ENCODE peak calls at places on chromosomes 7 and 10, in ten cellular contexts. D is K562, Y is HFF-Myc, Z is RWPE2, R is glutamatergic neuron, O is colonic mucosa, N is coronary artery, T is AG10803, L is neural progenitor cell, V is cardiac fibroblast. U is an unnamed sample.

GRCh38 chr10:72567884-72568283 is 58.0 kb downstream of the MICU1 start:
- DNase-seq in D (peak), Y (no peak), Z (no peak), R (no peak), O (no peak), N (no peak), T (no peak), L (peak), V (peak), U (no peak)

GRCh38 chr7:96337519-96337918 is 15.6 kb upstream of the SLC25A13 start:
- DNase-seq in D (no peak), Y (no peak), Z (no peak), R (no peak), O (no peak), N (no peak), T (peak), L (no peak), V (no peak), U (peak)

GRCh38 chr7:34069676-34070075 is 164.3 kb downstream of the BMPER start:
- DNase-seq in D (no peak), Y (no peak), Z (no peak), R (no peak), O (no peak), N (no peak), T (no peak), L (no peak), V (peak), U (no peak)

GRCh38 chr10:110556993-110557601 is 10.4 kb upstream of the SMC3 start:
- DNase-seq in D (peak), Y (no peak), Z (no peak), R (peak), O (peak), N (no peak), T (peak), L (peak), V (peak), U (no peak)

GRCh38 chr10:132163278-132163765 is 23.4 kb upstream of the DPYSL4 start:
- DNase-seq in D (peak), Y (no peak), Z (no peak), R (peak), O (peak), N (no peak), T (no peak), L (peak), V (no peak), U (no peak)

GRCh38 chr10:24706479-24707118 is 17.1 kb downstream of the ARHGAP21 start:
- DNase-seq in D (no peak), Y (peak), Z (peak), R (no peak), O (no peak), N (no peak), T (peak), L (no peak), V (peak), U (no peak)

GRCh38 chr10:118175148-118175547 is 128.4 kb upstream of the RAB11FIP2 start:
- DNase-seq in D (no peak), Y (no peak), Z (no peak), R (no peak), O (no peak), N (no peak), T (no peak), L (no peak), V (no peak), U (no peak)

GRCh38 chr10:119643306-119644214 is 7.6 kb upstream of the BAG3 start:
- DNase-seq in D (no peak), Y (no peak), Z (no peak), R (no peak), O (no peak), N (no peak), T (peak), L (no peak), V (no peak), U (no peak)

GRCh38 chr10:43320226-43320625 is 51.2 kb upstream of the FXYD4 start:
- DNase-seq in D (no peak), Y (no peak), Z (no peak), R (no peak), O (no peak), N (no peak), T (no peak), L (no peak), V (no peak), U (no peak)

GRCh38 chr7:2637505-2638223 is 5.9 kb downstream of the TTYH3 start:
- DNase-seq in D (no peak), Y (no peak), Z (no peak), R (peak), O (no peak), N (no peak), T (no peak), L (no peak), V (no peak), U (no peak)

GRCh38 chr10:100014129-100014762 is 4.5 kb upstream of the DNMBP start:
- DNase-seq in D (no peak), Y (no peak), Z (no peak), R (no peak), O (no peak), N (no peak), T (no peak), L (no peak), V (no peak), U (no peak)

GRCh38 chr7:87370660-87371180 is 25.3 kb downstream of the CROT start:
- DNase-seq in D (no peak), Y (peak), Z (no peak), R (no peak), O (no peak), N (no peak), T (peak), L (no peak), V (peak), U (no peak)

GRCh38 chr10:70343712-70344111 is 38.7 kb downstream of the LRRC20 start:
- DNase-seq in D (no peak), Y (no peak), Z (no peak), R (no peak), O (no peak), N (no peak), T (peak), L (no peak), V (no peak), U (no peak)

GRCh38 chr10:73039635-73040034 is 57.0 kb downstream of the P4HA1 start:
- DNase-seq in D (no peak), Y (peak), Z (no peak), R (no peak), O (no peak), N (no peak), T (peak), L (no peak), V (peak), U (no peak)

GRCh38 chr7:103962070-103962469 is 27.4 kb downstream of the RELN start:
- DNase-seq in D (no peak), Y (no peak), Z (no peak), R (no peak), O (no peak), N (no peak), T (no peak), L (no peak), V (no peak), U (no peak)

GRCh38 chr10:78272329-78272728 is 238.7 kb downstream of the RPS24 start:
- DNase-seq in D (no peak), Y (no peak), Z (no peak), R (no peak), O (no peak), N (no peak), T (no peak), L (no peak), V (no peak), U (no peak)

GRCh38 chr7:37921340-37921805 is 933 bp downstream of the EPDR1 start:
- DNase-seq in D (peak), Y (no peak), Z (no peak), R (peak), O (peak), N (peak), T (peak), L (peak), V (no peak), U (no peak)

GRCh38 chr7:100875356-100875751 is 451 bp downstream of the SRRT start:
- DNase-seq in D (no peak), Y (no peak), Z (no peak), R (peak), O (no peak), N (no peak), T (no peak), L (peak), V (no peak), U (no peak)

GRCh38 chr7:101390901-101391301 is 28.2 kb downstream of the COL26A1 start:
- DNase-seq in D (peak), Y (peak), Z (no peak), R (peak), O (no peak), N (no peak), T (peak), L (peak), V (peak), U (no peak)

GRCh38 chr7:2015251-2015871 is 217.4 kb downstream of the MAD1L1 start:
- DNase-seq in D (no peak), Y (no peak), Z (peak), R (no peak), O (no peak), N (peak), T (no peak), L (no peak), V (no peak), U (no peak)

GRCh38 chr7:45239486-45239885 is 81.9 kb downstream of the RAMP3 start:
- DNase-seq in D (no peak), Y (no peak), Z (peak), R (no peak), O (no peak), N (no peak), T (peak), L (no peak), V (peak), U (peak)

GRCh38 chr10:810351-810846 is 120.9 kb upstream of the DIP2C start:
- DNase-seq in D (no peak), Y (no peak), Z (no peak), R (peak), O (no peak), N (peak), T (peak), L (peak), V (peak), U (no peak)

GRCh38 chr10:113319450-113319849 is 233.4 kb upstream of the HABP2 start:
- DNase-seq in D (no peak), Y (no peak), Z (no peak), R (no peak), O (no peak), N (no peak), T (no peak), L (no peak), V (no peak), U (no peak)

GRCh38 chr10:11919271-11919670 is 96.1 kb downstream of the PROSER2 start:
- DNase-seq in D (no peak), Y (no peak), Z (no peak), R (no peak), O (no peak), N (no peak), T (no peak), L (no peak), V (no peak), U (no peak)

GRCh38 chr7:151146761-151147160 is 20.7 kb downstream of the GBX1 start:
- DNase-seq in D (no peak), Y (no peak), Z (no peak), R (no peak), O (no peak), N (no peak), T (no peak), L (no peak), V (no peak), U (no peak)

GRCh38 chr10:63164045-63164722 is 31.1 kb downstream of the NRBF2 start:
- DNase-seq in D (no peak), Y (no peak), Z (no peak), R (no peak), O (no peak), N (no peak), T (peak), L (no peak), V (no peak), U (no peak)

GRCh38 chr10:62080905-62081304 is 179.4 kb downstream of the ARID5B start:
- DNase-seq in D (no peak), Y (no peak), Z (no peak), R (no peak), O (peak), N (no peak), T (no peak), L (no peak), V (no peak), U (no peak)

GRCh38 chr10:69474688-69475432 is 23.6 kb downstream of the TSPAN15 start:
- DNase-seq in D (no peak), Y (peak), Z (no peak), R (no peak), O (no peak), N (no peak), T (peak), L (no peak), V (peak), U (no peak)

GRCh38 chr7:70582921-70583895 is 548.7 kb upstream of the GALNT17 start:
- DNase-seq in D (no peak), Y (no peak), Z (no peak), R (peak), O (no peak), N (no peak), T (no peak), L (peak), V (no peak), U (no peak)

GRCh38 chr10:132709471-132709951 is 76.4 kb downstream of the NKX6-2 start:
- DNase-seq in D (no peak), Y (no peak), Z (peak), R (no peak), O (no peak), N (no peak), T (no peak), L (no peak), V (no peak), U (no peak)

GRCh38 chr7:123656544-123657303 is 1.1 kb downstream of the LMOD2 start:
- DNase-seq in D (no peak), Y (no peak), Z (no peak), R (no peak), O (no peak), N (no peak), T (no peak), L (no peak), V (no peak), U (no peak)

GRCh38 chr7:20299647-20300312 is 30.9 kb upstream of the ITGB8 start:
- DNase-seq in D (no peak), Y (no peak), Z (no peak), R (no peak), O (no peak), N (no peak), T (peak), L (no peak), V (peak), U (no peak)

GRCh38 chr7:91759205-91759863 is 121.2 kb downstream of the MTERF1 start:
- DNase-seq in D (no peak), Y (no peak), Z (peak), R (no peak), O (peak), N (no peak), T (no peak), L (peak), V (peak), U (no peak)

GRCh38 chr7:43781726-43782607 is 23.5 kb downstream of the BLVRA start:
- DNase-seq in D (no peak), Y (no peak), Z (no peak), R (no peak), O (peak), N (no peak), T (peak), L (no peak), V (peak), U (no peak)

DNA sequence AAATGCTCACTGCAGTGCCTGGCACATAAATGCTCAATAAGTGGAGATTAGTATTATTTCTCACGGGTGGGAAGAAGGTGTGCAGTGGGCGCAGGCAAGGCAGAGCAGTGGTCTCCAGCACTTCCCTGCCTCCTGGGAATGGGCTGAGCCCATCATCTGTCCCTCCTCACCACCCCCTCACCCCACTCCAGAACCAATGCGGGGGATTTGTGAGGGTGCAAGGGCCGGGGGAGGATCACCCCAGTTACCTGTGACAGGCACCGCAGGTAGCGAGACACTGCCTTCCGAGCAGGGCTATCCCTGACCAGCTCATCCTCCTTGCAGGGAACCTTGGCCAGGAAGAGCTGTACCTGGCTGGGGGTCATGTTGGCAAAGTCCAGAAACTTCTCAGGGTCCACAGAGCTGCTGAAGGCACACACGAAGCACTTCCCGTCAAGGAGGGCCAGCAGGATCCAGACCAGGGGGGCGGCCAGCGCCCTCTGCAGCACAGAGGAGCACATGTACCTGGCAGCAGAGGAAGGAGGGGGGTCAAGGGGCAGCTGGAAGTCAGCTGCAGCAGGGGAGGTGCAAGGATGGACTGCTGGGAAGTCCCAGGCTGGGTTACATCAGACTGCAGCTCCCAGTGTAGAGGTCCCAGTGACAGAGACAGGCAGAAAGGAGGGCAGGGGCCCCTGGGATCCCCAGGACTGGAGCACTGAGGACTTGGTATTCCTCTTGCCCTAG is 2.8 kb downstream of the CALHM3 start:
- DNase-seq in D (peak), Y (no peak), Z (no peak), R (no peak), O (no peak), N (no peak), T (no peak), L (peak), V (peak), U (no peak)
- TF ChIP-seq CTCF in D (peak), Y (peak), Z (no peak), R (no peak), O (no peak), N (no peak), T (no peak), L (peak), V (peak), U (no peak)

GRCh38 chr7:143892527-143893300 is 9.3 kb downstream of the TCAF1 start:
- DNase-seq in D (peak), Y (no peak), Z (no peak), R (no peak), O (no peak), N (no peak), T (no peak), L (peak), V (no peak), U (no peak)
- TF ChIP-seq CTCF in D (peak), Y (peak), Z (no peak), R (peak), O (peak), N (no peak), T (peak), L (peak), V (peak), U (no peak)

GRCh38 chr7:158945514-158945913 is 89.2 kb downstream of the DYNC2I1 start:
- DNase-seq in D (peak), Y (no peak), Z (no peak), R (no peak), O (no peak), N (no peak), T (no peak), L (no peak), V (no peak), U (no peak)
- TF ChIP-seq CTCF in D (peak), Y (no peak), Z (no peak), R (no peak), O (no peak), N (no peak), T (no peak), L (no peak), V (no peak), U (no peak)

DNA sequence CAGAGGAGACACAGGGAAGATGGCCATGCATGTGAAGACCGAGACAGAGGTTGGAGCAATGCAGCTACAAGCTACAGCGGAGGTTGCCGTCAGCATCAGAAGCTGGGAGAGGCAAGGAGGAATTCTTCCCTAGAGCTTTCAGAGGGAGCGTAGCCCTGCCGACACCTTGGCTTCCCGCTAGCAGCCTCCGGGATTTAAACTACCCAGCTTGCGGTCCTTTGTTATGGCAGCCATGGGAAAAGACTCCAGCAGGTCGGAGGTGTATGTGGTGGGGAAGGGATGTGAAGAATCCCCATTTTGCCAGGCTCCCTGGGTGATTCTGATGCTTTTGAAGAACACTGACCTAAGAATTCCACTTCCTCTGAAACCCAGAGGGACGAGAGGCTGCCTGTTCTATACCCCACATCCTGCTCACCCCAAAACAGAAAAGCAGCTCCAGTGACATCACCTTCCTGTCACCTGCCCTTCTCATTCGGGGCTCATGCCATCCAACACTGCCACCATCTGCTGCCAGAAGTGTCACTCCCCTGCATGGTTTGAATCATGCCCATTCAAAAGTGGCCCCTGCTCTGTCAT is 3.3 kb upstream of the SEPHS1 start:
- DNase-seq in D (no peak), Y (no peak), Z (no peak), R (no peak), O (no peak), N (no peak), T (no peak), L (peak), V (no peak), U (no peak)
- TF ChIP-seq CTCF in D (no peak), Y (no peak), Z (no peak), R (no peak), O (no peak), N (no peak), T (no peak), L (no peak), V (no peak), U (no peak)

DNA sequence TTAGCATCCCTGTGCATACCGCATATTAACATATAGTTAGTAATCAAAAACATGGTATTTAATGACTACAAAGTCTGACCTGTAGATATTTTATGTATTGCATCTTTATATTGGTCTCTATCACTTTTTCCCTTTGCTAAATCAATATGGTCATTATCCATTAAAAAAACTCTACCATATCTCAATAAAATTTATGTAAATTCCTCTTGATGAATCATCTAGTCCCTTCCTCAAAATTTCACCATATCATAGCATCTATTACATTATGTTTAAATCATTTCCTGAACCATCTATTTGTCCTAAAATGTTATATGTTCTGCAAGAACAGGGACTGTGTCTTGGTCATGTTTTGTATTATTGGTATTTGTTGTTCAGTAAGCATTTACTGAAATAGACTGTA is 7.7 kb upstream of the ING3 start:
- DNase-seq in D (no peak), Y (no peak), Z (no peak), R (no peak), O (no peak), N (no peak), T (no peak), L (no peak), V (no peak), U (no peak)
- TF ChIP-seq CTCF in D (no peak), Y (no peak), Z (no peak), R (no peak), O (no peak), N (no peak), T (no peak), L (no peak), V (no peak), U (no peak)

GRCh38 chr7:17856251-17856650 is 84.0 kb downstream of the SNX13 start:
- DNase-seq in D (no peak), Y (no peak), Z (no peak), R (no peak), O (no peak), N (no peak), T (no peak), L (no peak), V (no peak), U (no peak)
- TF ChIP-seq CTCF in D (no peak), Y (no peak), Z (no peak), R (no peak), O (no peak), N (no peak), T (no peak), L (no peak), V (no peak), U (no peak)

GRCh38 chr7:27546610-27547009 is 116.1 kb downstream of the HIBADH start:
- DNase-seq in D (no peak), Y (no peak), Z (no peak), R (no peak), O (no peak), N (no peak), T (no peak), L (no peak), V (no peak), U (no peak)
- TF ChIP-seq CTCF in D (no peak), Y (no peak), Z (no peak), R (no peak), O (no peak), N (no peak), T (no peak), L (no peak), V (no peak), U (no peak)